ENCODE peak calls at places on chromosomes 16 and 17, in nine cellular contexts. S, T, E, N, V, Q, R, F and B are unnamed samples. For H3K4me1, the result is how much of the 10 kb centered on the place peaks cover.

GRCh38 chr16:3717235-3718018 is at the start of gene TRAP1:
- DNase-seq in N (peak), E (peak), R (peak), V (peak), T (peak), Q (peak), F (peak), S (peak), B (peak)

GRCh38 chr17:27914382-27914781 is 21.2 kb upstream of the LYRM9 start:
- DNase-seq in S (no peak), T (no peak), E (no peak), Q (no peak), N (no peak), F (no peak), R (no peak), V (no peak), B (no peak)

GRCh38 chr17:32954477-32954876 is 26.5 kb downstream of the TMEM98 start:
- DNase-seq in N (no peak), R (no peak), V (no peak), S (no peak), E (no peak), F (no peak), T (no peak), Q (no peak), B (no peak)

GRCh38 chr16:11256657-11257130 is 690 bp upstream of the SOCS1 start:
- DNase-seq in T (peak), E (peak), N (no peak), R (peak), V (peak), S (no peak), Q (peak), F (peak), B (peak)

GRCh38 chr17:82301916-82302497 is 15.4 kb downstream of the CD7 start:
- DNase-seq in V (no peak), N (no peak), F (no peak), R (no peak), E (peak), Q (no peak), S (no peak), T (no peak), B (peak)

GRCh38 chr17:19647697-19648474 is 665 bp upstream of the ALDH3A2 start:
- DNase-seq in V (peak), F (peak), Q (peak), R (peak), E (peak), N (peak), T (peak), S (peak), B (peak)

GRCh38 chr17:82120148-82120547 is 22.1 kb upstream of the FASN start:
- DNase-seq in Q (no peak), V (peak), N (no peak), T (no peak), R (no peak), E (no peak), S (no peak), F (peak), B (no peak)

GRCh38 chr17:10316986-10317834 is 55.6 kb downstream of the MYH13 start:
- DNase-seq in R (peak), S (peak), N (no peak), F (peak), T (peak), E (peak), V (peak), Q (peak), B (peak)

GRCh38 chr17:20008242-20009051 is 712 bp upstream of the SPECC1 start:
- DNase-seq in N (no peak), E (peak), V (peak), F (no peak), T (peak), Q (no peak), R (peak), S (peak), B (no peak)

GRCh38 chr16:23578096-23578830 is 17.9 kb downstream of the NDUFAB1 start:
- DNase-seq in V (peak), F (peak), R (no peak), N (no peak), Q (no peak), T (no peak), S (no peak), E (no peak), B (no peak)

GRCh38 chr16:89184685-89185061 is 13.1 kb downstream of the CDH15 start:
- DNase-seq in E (peak), V (no peak), S (no peak), Q (peak), T (no peak), R (no peak), F (no peak), N (no peak), B (no peak)

GRCh38 chr16:1492923-1493745 is at the start of gene TELO2:
- DNase-seq in N (peak), Q (peak), R (peak), S (peak), V (peak), T (peak), F (peak), E (peak), B (peak)

GRCh38 chr16:75296606-75297005 is 45.2 kb upstream of the BCAR1 start:
- DNase-seq in E (peak), T (no peak), S (no peak), F (peak), N (no peak), R (peak), Q (no peak), V (peak), B (no peak)

GRCh38 chr16:14681115-14681514 is 13.0 kb downstream of the PLA2G10 start:
- DNase-seq in F (no peak), T (no peak), Q (no peak), N (no peak), E (no peak), R (no peak), S (no peak), V (no peak), B (no peak)

GRCh38 chr17:41345992-41346391 is 4.6 kb downstream of the KRT33A start:
- DNase-seq in E (no peak), Q (no peak), F (no peak), S (no peak), N (no peak), V (no peak), R (no peak), T (no peak), B (no peak)

DNA sequence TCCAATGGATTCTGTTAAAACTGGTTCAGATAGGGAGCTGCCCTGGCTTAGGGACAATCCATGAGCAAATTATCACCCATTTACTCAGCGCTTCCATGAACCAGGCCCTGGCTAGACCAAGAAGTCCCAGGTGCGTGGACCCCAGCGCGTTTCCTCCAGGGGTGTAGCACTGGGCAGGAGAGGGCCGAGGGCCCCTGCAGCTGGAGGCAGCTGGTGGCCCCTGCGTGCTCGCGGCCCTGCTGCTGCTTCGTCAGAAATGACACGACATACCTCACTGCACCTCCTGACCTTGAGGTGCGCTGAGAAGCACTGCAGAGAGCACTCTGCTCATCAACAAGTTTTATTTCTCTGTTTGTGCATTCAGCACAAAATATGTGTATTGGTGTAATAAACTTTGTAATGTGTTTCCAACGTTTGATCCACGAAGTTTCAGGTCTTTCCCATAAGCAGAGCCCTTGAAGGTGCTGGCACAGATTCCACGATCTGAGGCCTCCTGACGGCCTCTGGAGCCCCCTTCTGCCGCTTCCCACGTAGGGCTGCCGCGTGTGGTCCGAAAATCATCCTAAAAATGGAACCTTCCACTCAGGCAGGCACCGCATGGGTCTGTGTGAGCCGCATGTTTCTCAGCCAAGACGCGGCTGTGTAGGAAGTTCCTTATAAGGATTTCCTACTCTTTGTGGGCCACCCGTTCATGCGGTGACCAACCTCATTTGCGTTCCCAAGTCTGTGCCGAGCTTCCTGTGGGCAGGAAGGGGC is 50.8 kb upstream of the ZCCHC14 start:
- DNase-seq in E (no peak), T (no peak), V (peak), S (no peak), F (no peak), Q (peak), N (no peak), R (no peak), B (no peak)
- H3K4me3 ChIP-seq in E (no peak), T (no peak), V (no peak), S (no peak), F (no peak), Q (no peak), N (no peak), R (no peak), B (no peak)

GRCh38 chr17:77033892-77034404 is 106.8 kb upstream of the SEC14L1 start:
- DNase-seq in T (no peak), Q (no peak), R (no peak), E (no peak), S (no peak), N (no peak), V (no peak), F (no peak), B (no peak)

GRCh38 chr17:77036136-77036840 is 104.5 kb upstream of the SEC14L1 start:
- DNase-seq in S (no peak), R (no peak), N (no peak), V (no peak), T (no peak), E (no peak), F (no peak), Q (no peak), B (no peak)

GRCh38 chr17:77035526-77035925 is 105.2 kb upstream of the SEC14L1 start:
- DNase-seq in F (no peak), S (no peak), R (no peak), V (no peak), T (no peak), Q (no peak), N (no peak), E (no peak), B (no peak)

GRCh38 chr17:77032929-77033328 is 107.8 kb upstream of the SEC14L1 start:
- DNase-seq in Q (no peak), N (no peak), S (no peak), V (no peak), E (no peak), T (no peak), F (no peak), R (no peak), B (no peak)

DNA sequence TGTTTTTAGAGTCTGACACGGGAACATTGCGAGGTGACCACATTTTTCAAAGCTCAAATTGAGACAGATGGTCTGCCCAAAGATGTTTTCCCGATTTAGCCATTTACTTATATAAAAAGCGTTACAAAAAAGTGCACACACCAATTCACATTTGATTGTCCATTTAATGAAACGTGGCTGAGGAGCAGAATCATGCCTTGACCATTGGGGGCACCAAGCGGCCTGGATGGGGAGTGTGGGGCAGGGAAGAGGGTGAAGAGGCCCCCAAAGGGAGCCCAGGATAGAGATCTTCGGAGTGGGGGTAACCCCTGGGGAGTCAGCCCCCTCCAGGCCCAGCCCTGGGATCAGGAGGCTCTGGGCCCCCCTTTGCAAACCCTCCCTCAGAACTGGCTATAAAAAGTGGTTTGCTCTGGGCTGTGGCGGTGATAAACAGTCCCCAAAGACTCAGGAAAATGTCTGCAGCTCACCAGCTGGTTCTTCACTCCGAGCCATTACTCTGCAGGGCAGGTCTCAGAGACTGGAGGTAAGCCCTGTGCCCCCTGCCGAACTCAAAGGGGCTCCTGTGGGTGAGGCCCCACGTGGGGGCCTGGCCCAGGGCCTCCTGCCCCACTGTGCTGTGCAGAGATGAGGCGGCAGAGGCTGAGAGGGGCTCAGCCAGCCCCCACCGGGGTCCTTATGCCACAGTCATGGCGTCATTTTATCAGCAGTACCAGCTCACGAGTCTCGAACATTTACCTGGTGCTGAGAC is 105.9 kb upstream of the SEC14L1 start:
- DNase-seq in E (no peak), R (no peak), V (no peak), N (no peak), F (no peak), Q (no peak), S (no peak), T (no peak), B (no peak)
- H3K4me1 ChIP-seq in E (under half), R (under half), V (under half), N (under half), F (under half), Q (under half), S (under half), T (under half), B (under half)

DNA sequence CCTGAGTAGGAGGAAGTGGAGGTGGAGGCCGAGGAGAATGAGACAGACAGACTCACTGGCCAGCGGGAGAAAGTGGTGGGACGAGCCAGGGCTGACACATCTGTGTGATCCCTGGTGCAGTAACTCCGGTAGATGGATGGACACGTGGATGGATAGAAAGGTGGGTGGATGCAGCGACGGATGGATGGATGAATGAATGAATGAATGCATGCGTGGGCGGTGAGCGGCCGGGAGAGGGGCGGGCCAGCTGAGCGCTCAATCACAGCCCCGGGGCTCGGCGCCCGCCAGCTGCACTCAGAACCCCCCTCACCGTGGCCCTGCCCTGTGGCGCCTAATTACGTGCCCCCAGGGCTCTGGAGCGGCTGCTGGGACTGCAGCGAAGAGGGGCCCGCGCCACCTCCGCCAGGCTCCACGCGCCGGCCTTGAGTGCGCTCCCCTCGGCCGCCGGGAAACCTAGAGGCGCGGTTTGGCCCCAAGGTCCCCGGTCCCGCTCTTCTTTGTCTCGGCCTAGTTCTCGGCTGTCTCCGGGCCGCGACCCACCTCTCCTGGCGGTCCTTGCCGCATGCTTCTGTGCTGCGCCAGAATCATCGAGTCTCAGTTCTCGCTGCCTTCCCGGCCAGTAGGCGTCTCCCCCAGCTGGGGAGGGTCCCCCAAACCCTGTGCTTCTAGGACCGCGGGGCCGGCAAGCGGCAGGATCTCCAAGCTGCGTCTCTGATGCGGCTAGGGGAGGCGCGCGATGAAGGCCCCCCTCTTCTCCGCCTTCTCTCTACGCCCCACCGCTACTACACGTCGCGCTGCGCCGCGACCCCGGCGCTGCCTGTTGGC is 41.0 kb downstream of the RAI1 start:
- DNase-seq in N (no peak), V (peak), R (no peak), S (no peak), F (no peak), E (peak), Q (no peak), T (peak), B (no peak)
- H3K4me3 ChIP-seq in N (no peak), V (peak), R (no peak), S (peak), F (no peak), E (no peak), Q (peak), T (peak), B (no peak)

GRCh38 chr17:80481284-80482057 is 5.1 kb upstream of the NPTX1 start:
- DNase-seq in S (no peak), E (no peak), N (no peak), Q (no peak), R (no peak), V (no peak), T (no peak), F (no peak), B (peak)
- H3K4me1 ChIP-seq in S (under half), E (under half), N (under half), Q (under half), R (under half), V (under half), T (under half), F (under half), B (under half)

GRCh38 chr17:64984776-64985521 is 65.7 kb upstream of the LRRC37A3 start:
- DNase-seq in E (no peak), S (peak), V (peak), Q (no peak), T (no peak), F (peak), R (no peak), N (peak), B (no peak)
- H3K4me3 ChIP-seq in E (no peak), S (no peak), V (no peak), Q (no peak), T (no peak), F (no peak), R (no peak), N (peak), B (no peak)

DNA sequence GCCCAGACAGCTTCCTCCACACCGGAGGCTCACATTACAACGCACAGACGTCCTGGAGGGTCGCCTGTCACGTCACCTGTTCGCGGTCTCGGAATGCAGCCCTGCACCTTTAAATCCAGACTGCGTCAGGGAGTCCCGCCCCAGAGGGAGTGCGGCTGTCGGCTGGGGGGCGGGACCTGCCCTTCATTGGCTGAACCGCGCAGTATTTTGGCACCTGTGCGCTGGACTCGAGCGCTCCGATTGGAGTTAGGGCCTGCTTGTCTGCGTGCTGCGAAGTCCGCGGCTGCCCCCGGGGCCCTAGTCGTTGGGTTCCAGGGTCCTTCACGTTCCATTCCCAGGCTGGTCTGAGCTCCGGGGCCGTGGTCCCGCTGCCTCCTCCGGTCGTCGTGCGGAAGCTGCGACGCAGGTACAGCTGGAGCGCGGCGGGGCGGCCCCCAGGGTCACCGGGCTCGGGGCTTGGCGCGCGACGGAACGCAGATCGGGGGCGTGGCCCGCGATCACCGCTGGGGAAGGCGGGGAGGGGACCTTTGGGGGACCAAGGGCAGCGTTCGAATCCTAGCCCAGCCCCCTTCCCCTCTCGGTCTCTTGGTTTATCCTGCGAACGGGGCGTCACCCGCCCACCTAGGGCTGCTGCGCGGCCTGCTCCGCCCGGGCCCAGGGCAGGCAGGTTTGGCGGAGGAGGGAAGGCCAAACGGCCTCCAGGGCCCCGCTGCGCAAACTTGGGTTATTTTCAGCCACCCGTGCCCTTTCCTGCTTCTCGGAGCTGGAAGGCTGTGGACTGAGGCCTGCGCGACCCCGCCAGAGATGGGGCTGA is at the start of gene MIEF2:
- DNase-seq in V (peak), N (peak), S (peak), R (peak), E (peak), Q (peak), F (peak), T (peak), B (peak)
- H3K4me1 ChIP-seq in V (under half), N (under half), S (under half), R (half or more), E (under half), Q (half or more), F (under half), T (under half), B (under half)

DNA sequence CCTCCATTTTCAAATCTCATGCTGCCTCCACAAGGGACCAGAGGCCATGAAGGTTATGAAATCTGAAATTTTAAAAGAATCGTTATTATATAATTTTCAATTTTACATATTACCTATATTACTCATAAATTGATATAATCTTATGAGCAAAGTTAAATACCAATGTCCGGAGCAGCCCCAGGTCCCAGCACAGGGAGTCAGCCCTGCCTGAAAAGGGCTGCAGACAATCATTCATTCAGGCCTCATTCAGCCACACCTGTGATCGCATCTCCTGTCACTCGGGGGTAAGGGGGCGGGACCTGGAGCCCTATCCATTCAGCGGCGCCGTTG is 172.5 kb downstream of the AHSP start:
- DNase-seq in V (peak), E (no peak), S (no peak), N (peak), T (no peak), Q (no peak), F (no peak), R (no peak), B (no peak)
- H3K4me3 ChIP-seq in V (peak), E (peak), S (peak), N (peak), T (peak), Q (peak), F (peak), R (peak), B (peak)

DNA sequence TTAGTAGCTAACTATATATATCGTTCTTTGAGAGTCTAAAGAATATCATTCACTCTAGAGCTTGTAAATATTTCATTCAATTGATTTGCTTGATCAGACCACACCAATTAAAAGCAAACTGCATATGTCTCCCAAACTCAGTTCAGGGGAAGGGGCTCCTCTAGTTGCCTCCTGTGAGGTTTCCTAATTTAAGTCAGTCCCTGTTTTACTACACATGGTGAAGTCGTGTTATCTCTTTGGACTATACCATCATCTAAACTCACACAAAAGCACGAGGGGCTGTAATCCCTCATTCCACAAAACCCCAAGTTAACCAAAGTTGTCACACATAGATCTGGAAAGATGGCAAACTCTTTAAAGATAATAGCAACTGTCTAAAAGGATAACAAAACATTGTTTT is 11.6 kb downstream of the NACA2 start:
- DNase-seq in R (no peak), T (no peak), V (no peak), S (no peak), F (no peak), N (no peak), E (no peak), Q (no peak), B (no peak)
- H3K4me1 ChIP-seq in R (under half), T (under half), V (under half), S (under half), F (under half), N (under half), E (under half), Q (under half), B (under half)